ENCODE peak calls at places on chromosomes 4 and X, in nine cellular contexts. J, H, P, N, K, F, U, T and Z are unnamed samples.

GRCh38 chrX:153991013-153991580 is 18.5 kb downstream of the TMEM187 start:
- DNase-seq in J (no peak), H (no peak), P (no peak), N (no peak), K (no peak), F (no peak), U (no peak), T (no peak), Z (no peak)

GRCh38 chr4:68871772-68872441 is 56.1 kb downstream of the UGT2B10 start:
- DNase-seq in J (no peak), H (no peak), P (no peak), N (no peak), K (no peak), F (no peak), U (no peak), T (no peak), Z (peak; percentile 12)

GRCh38 chrX:20026278-20026677 is 35.4 kb upstream of the BCLAF3 start:
- DNase-seq in J (no peak), H (no peak), P (no peak), N (peak; percentile 2), K (no peak), F (no peak), U (no peak), T (peak; percentile 7), Z (peak; percentile 17)

GRCh38 chr4:154332681-154333421 is 158.7 kb downstream of the DCHS2 start:
- DNase-seq in J (peak; percentile 54), H (peak; percentile 29), P (peak; percentile 44), N (no peak), K (peak; percentile 4), F (peak; percentile 6), U (no peak), T (peak; percentile 22), Z (no peak)

GRCh38 chr4:78079701-78080430 is 22.7 kb downstream of the FRAS1 start:
- DNase-seq in J (no peak), H (no peak), P (peak; percentile 60), N (no peak), K (no peak), F (no peak), U (no peak), T (no peak), Z (no peak)

GRCh38 chrX:16836371-16836770 is 33.8 kb downstream of the RBBP7 start:
- DNase-seq in J (no peak), H (no peak), P (peak; percentile 58), N (no peak), K (peak; percentile 56), F (no peak), U (no peak), T (peak; percentile 52), Z (peak; percentile 70)

GRCh38 chrX:35809816-35810215 is 11.7 kb downstream of the MAGEB16 start:
- DNase-seq in J (no peak), H (no peak), P (no peak), N (no peak), K (no peak), F (no peak), U (no peak), T (no peak), Z (peak; percentile 49)

GRCh38 chr4:118124977-118125376 is 90.7 kb downstream of the NDST3 start:
- DNase-seq in J (no peak), H (no peak), P (no peak), N (no peak), K (no peak), F (no peak), U (no peak), T (peak; percentile 41), Z (no peak)

GRCh38 chr4:173529505-173530325 is at the start of gene HAND2:
- DNase-seq in J (no peak), H (no peak), P (peak; percentile 75), N (no peak), K (peak; percentile 57), F (no peak), U (peak; percentile 40), T (peak; percentile 97), Z (no peak)

GRCh38 chr4:101933855-101934254 is 143.3 kb downstream of the BANK1 start:
- DNase-seq in J (no peak), H (no peak), P (no peak), N (no peak), K (no peak), F (no peak), U (no peak), T (no peak), Z (no peak)

GRCh38 chrX:17595456-17596035 is 141.7 kb upstream of the SCML1 start:
- DNase-seq in J (no peak), H (no peak), P (no peak), N (no peak), K (no peak), F (no peak), U (no peak), T (no peak), Z (peak; percentile 84)

GRCh38 chr4:151242305-151242704 is 34.7 kb upstream of the PRSS48 start:
- DNase-seq in J (no peak), H (no peak), P (no peak), N (no peak), K (no peak), F (no peak), U (no peak), T (no peak), Z (no peak)

GRCh38 chr4:138864961-138865720 is 150.4 kb upstream of the NOCT start:
- DNase-seq in J (no peak), H (no peak), P (no peak), N (no peak), K (no peak), F (no peak), U (no peak), T (peak; percentile 19), Z (no peak)

GRCh38 chrX:109826954-109827708 is 94.1 kb upstream of the ACSL4 start:
- DNase-seq in J (no peak), H (no peak), P (no peak), N (no peak), K (no peak), F (no peak), U (no peak), T (peak; percentile 93), Z (peak; percentile 28)